ENCODE peak calls at places on chromosomes 11 and 22, in eight cellular contexts. One of them, this sample, is unnamed. For H3K4me1, the result is how much of the 10 kb centered on the place peaks cover.

GRCh38 chr11:122717264-122717867 is 61.8 kb downstream of the UBASH3B start:
- DNase-seq in kidney: no peak
- DNase-seq in stomach: peak
- DNase-seq in uterus: no peak
- DNase-seq in heart right ventricle: no peak
- DNase-seq in left lung: peak
- DNase-seq in heart left ventricle: no peak
- DNase-seq in H9: no peak
- DNase-seq in this sample: peak

GRCh38 chr22:37314315-37315046 is 32.2 kb downstream of the CYTH4 start:
- DNase-seq in left lung: no peak
- DNase-seq in H9: no peak
- DNase-seq in heart right ventricle: no peak
- DNase-seq in stomach: no peak
- DNase-seq in kidney: no peak
- DNase-seq in heart left ventricle: no peak
- DNase-seq in uterus: no peak
- DNase-seq in this sample: no peak

GRCh38 chr11:82315093-82315492 is 418.6 kb downstream of the FAM181B start:
- DNase-seq in left lung: no peak
- DNase-seq in uterus: no peak
- DNase-seq in stomach: no peak
- DNase-seq in H9: peak
- DNase-seq in kidney: no peak
- DNase-seq in heart left ventricle: no peak
- DNase-seq in heart right ventricle: no peak
- DNase-seq in this sample: no peak

GRCh38 chr11:94151903-94152677 is 23.4 kb downstream of the PANX1 start:
- DNase-seq in stomach: peak
- DNase-seq in left lung: no peak
- DNase-seq in H9: peak
- DNase-seq in heart right ventricle: no peak
- DNase-seq in uterus: no peak
- DNase-seq in kidney: peak
- DNase-seq in heart left ventricle: peak
- DNase-seq in this sample: no peak

GRCh38 chr22:22218302-22218701 is 26.3 kb upstream of the VPREB1 start:
- DNase-seq in heart left ventricle: no peak
- DNase-seq in uterus: no peak
- DNase-seq in heart right ventricle: no peak
- DNase-seq in left lung: no peak
- DNase-seq in H9: no peak
- DNase-seq in kidney: no peak
- DNase-seq in stomach: no peak
- DNase-seq in this sample: no peak

GRCh38 chr22:18000441-18001039 is 23.8 kb downstream of the MICAL3 start:
- DNase-seq in left lung: no peak
- DNase-seq in heart left ventricle: no peak
- DNase-seq in H9: no peak
- DNase-seq in uterus: no peak
- DNase-seq in stomach: no peak
- DNase-seq in kidney: peak
- DNase-seq in heart right ventricle: no peak
- DNase-seq in this sample: no peak

GRCh38 chr11:38392176-38392575 is 1794.1 kb upstream of the RAG2 start:
- DNase-seq in H9: no peak
- DNase-seq in kidney: no peak
- DNase-seq in heart left ventricle: no peak
- DNase-seq in stomach: no peak
- DNase-seq in left lung: no peak
- DNase-seq in heart right ventricle: no peak
- DNase-seq in uterus: no peak
- DNase-seq in this sample: no peak

GRCh38 chr11:111081021-111081511 is 164.5 kb upstream of the POU2AF2 start:
- DNase-seq in uterus: no peak
- DNase-seq in stomach: no peak
- DNase-seq in kidney: no peak
- DNase-seq in heart right ventricle: no peak
- DNase-seq in heart left ventricle: no peak
- DNase-seq in H9: no peak
- DNase-seq in left lung: no peak
- DNase-seq in this sample: no peak

GRCh38 chr11:8090756-8091155 is 9.7 kb downstream of the TUB start:
- DNase-seq in heart left ventricle: no peak
- DNase-seq in stomach: no peak
- DNase-seq in H9: peak
- DNase-seq in uterus: peak
- DNase-seq in left lung: peak
- DNase-seq in heart right ventricle: no peak
- DNase-seq in kidney: no peak
- DNase-seq in this sample: no peak

GRCh38 chr11:100562102-100562501 is 125.0 kb upstream of the ARHGAP42 start:
- DNase-seq in kidney: no peak
- DNase-seq in heart left ventricle: no peak
- DNase-seq in stomach: no peak
- DNase-seq in H9: no peak
- DNase-seq in uterus: peak
- DNase-seq in left lung: no peak
- DNase-seq in heart right ventricle: no peak
- DNase-seq in this sample: no peak

GRCh38 chr11:118349475-118349874 is 5.3 kb downstream of the CD3G start:
- DNase-seq in heart right ventricle: no peak
- DNase-seq in stomach: no peak
- DNase-seq in H9: no peak
- DNase-seq in heart left ventricle: no peak
- DNase-seq in kidney: no peak
- DNase-seq in uterus: no peak
- DNase-seq in left lung: no peak
- DNase-seq in this sample: no peak

GRCh38 chr22:20843501-20843900 is 15.1 kb downstream of the PI4KA start:
- DNase-seq in stomach: no peak
- DNase-seq in heart left ventricle: no peak
- DNase-seq in left lung: no peak
- DNase-seq in H9: no peak
- DNase-seq in heart right ventricle: no peak
- DNase-seq in kidney: no peak
- DNase-seq in uterus: no peak
- DNase-seq in this sample: no peak

GRCh38 chr11:122711362-122711761 is 55.8 kb downstream of the UBASH3B start:
- DNase-seq in H9: no peak
- DNase-seq in kidney: no peak
- DNase-seq in heart left ventricle: no peak
- DNase-seq in stomach: no peak
- DNase-seq in left lung: no peak
- DNase-seq in heart right ventricle: no peak
- DNase-seq in uterus: no peak
- DNase-seq in this sample: no peak

GRCh38 chr11:80393210-80393609 is 952.4 kb upstream of the TENM4 start:
- DNase-seq in H9: no peak
- DNase-seq in left lung: no peak
- DNase-seq in uterus: no peak
- DNase-seq in heart right ventricle: no peak
- DNase-seq in kidney: no peak
- DNase-seq in stomach: no peak
- DNase-seq in heart left ventricle: no peak
- DNase-seq in this sample: no peak

GRCh38 chr11:4072668-4073285 is 21.8 kb upstream of the RRM1 start:
- DNase-seq in stomach: peak
- DNase-seq in kidney: no peak
- DNase-seq in heart right ventricle: no peak
- DNase-seq in left lung: no peak
- DNase-seq in heart left ventricle: peak
- DNase-seq in uterus: peak
- DNase-seq in H9: peak
- DNase-seq in this sample: no peak

GRCh38 chr22:45511847-45512261 is 9.2 kb downstream of the FBLN1 start:
- DNase-seq in heart right ventricle: peak
- DNase-seq in heart left ventricle: peak
- DNase-seq in stomach: peak
- DNase-seq in left lung: no peak
- DNase-seq in uterus: peak
- DNase-seq in kidney: peak
- DNase-seq in H9: no peak
- DNase-seq in this sample: no peak

GRCh38 chr11:73191151-73191550 is 26.9 kb upstream of the P2RY2 start:
- DNase-seq in uterus: no peak
- DNase-seq in heart right ventricle: no peak
- DNase-seq in stomach: no peak
- DNase-seq in left lung: peak
- DNase-seq in H9: no peak
- DNase-seq in heart left ventricle: no peak
- DNase-seq in kidney: peak
- DNase-seq in this sample: no peak

GRCh38 chr22:22822106-22822505 is 65.5 kb upstream of the IGLL5 start:
- DNase-seq in left lung: no peak
- DNase-seq in heart right ventricle: no peak
- DNase-seq in kidney: no peak
- DNase-seq in heart left ventricle: no peak
- DNase-seq in uterus: no peak
- DNase-seq in H9: no peak
- DNase-seq in stomach: no peak
- DNase-seq in this sample: no peak

GRCh38 chr11:68925613-68926012 is 21.9 kb downstream of the IGHMBP2 start:
- DNase-seq in uterus: no peak
- DNase-seq in stomach: no peak
- DNase-seq in H9: no peak
- DNase-seq in left lung: no peak
- DNase-seq in kidney: no peak
- DNase-seq in heart left ventricle: no peak
- DNase-seq in heart right ventricle: no peak
- DNase-seq in this sample: no peak

GRCh38 chr11:9566561-9567063 is 6.9 kb upstream of the WEE1 start:
- DNase-seq in heart left ventricle: no peak
- DNase-seq in H9: no peak
- DNase-seq in kidney: no peak
- DNase-seq in heart right ventricle: no peak
- DNase-seq in uterus: no peak
- DNase-seq in left lung: no peak
- DNase-seq in stomach: no peak
- DNase-seq in this sample: no peak
- H3K4me1 ChIP-seq in heart left ventricle: under half
- H3K4me1 ChIP-seq in H9: under half
- H3K4me1 ChIP-seq in kidney: under half
- H3K4me1 ChIP-seq in heart right ventricle: under half
- H3K4me1 ChIP-seq in uterus: under half
- H3K4me1 ChIP-seq in left lung: under half
- H3K4me1 ChIP-seq in stomach: under half
- H3K4me1 ChIP-seq in this sample: under half

GRCh38 chr11:77728203-77728786 is 90.7 kb upstream of the CLNS1A start:
- DNase-seq in uterus: no peak
- DNase-seq in kidney: no peak
- DNase-seq in heart right ventricle: no peak
- DNase-seq in left lung: no peak
- DNase-seq in heart left ventricle: no peak
- DNase-seq in H9: no peak
- DNase-seq in stomach: no peak
- DNase-seq in this sample: no peak

GRCh38 chr11:77732143-77732542 is 88.4 kb downstream of the RSF1 start:
- DNase-seq in heart right ventricle: no peak
- DNase-seq in H9: no peak
- DNase-seq in left lung: no peak
- DNase-seq in heart left ventricle: no peak
- DNase-seq in stomach: no peak
- DNase-seq in uterus: no peak
- DNase-seq in kidney: no peak
- DNase-seq in this sample: no peak

GRCh38 chr11:77730789-77731188 is 89.7 kb downstream of the RSF1 start:
- DNase-seq in uterus: no peak
- DNase-seq in heart left ventricle: no peak
- DNase-seq in kidney: no peak
- DNase-seq in left lung: no peak
- DNase-seq in H9: no peak
- DNase-seq in stomach: no peak
- DNase-seq in heart right ventricle: no peak
- DNase-seq in this sample: no peak

GRCh38 chr11:77726524-77726923 is 88.9 kb upstream of the CLNS1A start:
- DNase-seq in heart right ventricle: no peak
- DNase-seq in kidney: no peak
- DNase-seq in uterus: no peak
- DNase-seq in stomach: no peak
- DNase-seq in heart left ventricle: no peak
- DNase-seq in left lung: no peak
- DNase-seq in H9: no peak
- DNase-seq in this sample: no peak

GRCh38 chr11:77729063-77729462 is 91.5 kb downstream of the RSF1 start:
- DNase-seq in heart left ventricle: no peak
- DNase-seq in uterus: no peak
- DNase-seq in stomach: no peak
- DNase-seq in left lung: no peak
- DNase-seq in heart right ventricle: no peak
- DNase-seq in kidney: no peak
- DNase-seq in H9: no peak
- DNase-seq in this sample: no peak
- TF ChIP-seq CTCF in heart left ventricle: no peak
- TF ChIP-seq CTCF in uterus: no peak
- TF ChIP-seq CTCF in stomach: no peak
- TF ChIP-seq CTCF in left lung: no peak
- TF ChIP-seq CTCF in heart right ventricle: no peak
- TF ChIP-seq CTCF in kidney: no peak
- TF ChIP-seq CTCF in H9: no peak
- TF ChIP-seq CTCF in this sample: no peak

DNA sequence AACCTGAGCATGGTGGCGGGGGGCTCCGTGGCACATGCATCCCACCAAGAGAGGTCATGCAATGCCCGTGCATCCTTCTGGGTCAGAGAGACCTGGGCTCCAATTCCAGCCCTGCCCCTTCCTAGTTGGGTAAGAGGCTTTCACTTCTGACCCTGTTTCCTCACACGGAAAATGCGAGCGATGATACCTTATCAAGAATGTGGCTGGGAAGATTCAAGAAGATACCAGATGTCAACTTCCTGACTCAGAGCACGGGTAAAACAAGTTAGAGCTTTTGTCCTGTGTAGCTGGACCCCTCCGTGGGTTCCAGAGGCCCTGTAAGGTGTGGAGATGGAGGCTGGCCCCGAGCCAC is 8.7 kb upstream of the DGKZ start:
- DNase-seq in stomach: no peak
- DNase-seq in H9: no peak
- DNase-seq in heart right ventricle: no peak
- DNase-seq in kidney: no peak
- DNase-seq in heart left ventricle: no peak
- DNase-seq in uterus: no peak
- DNase-seq in left lung: no peak
- DNase-seq in this sample: no peak
- H3K27ac ChIP-seq in stomach: peak
- H3K27ac ChIP-seq in H9: peak
- H3K27ac ChIP-seq in heart right ventricle: peak
- H3K27ac ChIP-seq in kidney: peak
- H3K27ac ChIP-seq in heart left ventricle: peak
- H3K27ac ChIP-seq in uterus: peak
- H3K27ac ChIP-seq in left lung: peak
- H3K27ac ChIP-seq in this sample: peak

DNA sequence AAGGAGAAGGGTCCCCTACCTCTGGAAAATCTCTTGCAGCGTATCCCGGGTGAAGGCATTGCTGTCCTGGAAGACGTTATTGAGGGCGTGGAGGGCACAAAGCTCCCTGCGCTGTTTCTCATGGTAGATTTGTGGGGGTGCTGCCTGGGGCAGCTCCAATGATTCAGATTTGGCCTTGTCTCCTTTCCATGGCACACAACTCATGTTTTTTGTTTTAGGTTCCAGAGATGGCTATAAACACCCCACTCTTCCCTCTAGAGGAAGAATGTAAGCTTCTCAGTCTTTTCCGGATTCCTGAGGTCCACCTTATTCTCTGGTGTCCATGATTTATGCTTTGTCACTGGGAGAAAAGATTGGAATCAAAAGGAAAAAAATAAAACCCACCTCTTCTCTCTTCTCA is 959 bp downstream of the JOSD1 start:
- DNase-seq in heart left ventricle: no peak
- DNase-seq in left lung: no peak
- DNase-seq in H9: no peak
- DNase-seq in heart right ventricle: no peak
- DNase-seq in kidney: no peak
- DNase-seq in uterus: no peak
- DNase-seq in stomach: no peak
- DNase-seq in this sample: no peak
- H3K4me1 ChIP-seq in heart left ventricle: under half
- H3K4me1 ChIP-seq in left lung: under half
- H3K4me1 ChIP-seq in H9: under half
- H3K4me1 ChIP-seq in heart right ventricle: under half
- H3K4me1 ChIP-seq in kidney: under half
- H3K4me1 ChIP-seq in uterus: under half
- H3K4me1 ChIP-seq in stomach: half or more
- H3K4me1 ChIP-seq in this sample: half or more